ENCODE peak calls at places on chromosome 20, in six cellular contexts. G is IMR-90, W is H9, T is neuronal stem cell, Z is trophoblast cell, N is H1. D is an unnamed sample.

GRCh38 chr20:50328996-50329898 is 138.6 kb downstream of the CEBPB start:
- DNase-seq in G (no peak), Z (no peak), W (no peak), N (no peak), T (no peak), D (no peak)

GRCh38 chr20:48777005-48777404 is 50.8 kb downstream of the PREX1 start:
- DNase-seq in W (no peak), Z (peak), T (no peak), N (no peak), G (no peak), D (no peak)

GRCh38 chr20:50516180-50516934 is 6.2 kb downstream of the PTPN1 start:
- DNase-seq in T (no peak), G (no peak), W (no peak), Z (no peak), N (no peak), D (no peak)

GRCh38 chr20:48679603-48680002 is 148.2 kb downstream of the PREX1 start:
- DNase-seq in W (peak), G (no peak), T (no peak), N (peak), Z (peak), D (no peak)

GRCh38 chr20:11766961-11767360 is 150.7 kb upstream of the BTBD3 start:
- DNase-seq in T (no peak), W (peak), Z (peak), N (no peak), G (peak), D (no peak)

GRCh38 chr20:4512891-4513550 is 208.7 kb upstream of the PRND start:
- DNase-seq in Z (peak), N (no peak), G (peak), T (no peak), W (no peak), D (peak)

GRCh38 chr20:54257090-54257816 is 49.4 kb downstream of the PFDN4 start:
- DNase-seq in W (no peak), N (no peak), Z (peak), T (no peak), G (peak), D (no peak)

GRCh38 chr20:4748847-4749246 is 27.1 kb downstream of the PRND start:
- DNase-seq in Z (no peak), G (no peak), T (no peak), W (no peak), N (no peak), D (no peak)

GRCh38 chr20:22446613-22447447 is 137.5 kb downstream of the FOXA2 start:
- DNase-seq in W (no peak), T (no peak), G (no peak), Z (no peak), N (no peak), D (no peak)

GRCh38 chr20:18571009-18571408 is 3.8 kb downstream of the SMIM26 start:
- DNase-seq in W (no peak), G (no peak), N (no peak), T (no peak), Z (no peak), D (no peak)

GRCh38 chr20:32743237-32744112 is at the start of gene COMMD7:
- DNase-seq in W (peak), Z (peak), T (no peak), G (peak), N (peak), D (peak)

GRCh38 chr20:44068311-44068710 is 118.7 kb downstream of the JPH2 start:
- DNase-seq in N (peak), G (no peak), T (no peak), W (no peak), Z (no peak), D (no peak)

GRCh38 chr20:64257107-64257757 is 1.7 kb downstream of the PCMTD2 start:
- DNase-seq in N (peak), Z (no peak), T (no peak), W (no peak), G (no peak), D (no peak)

GRCh38 chr20:46073443-46073842 is 16.3 kb downstream of the NCOA5 start:
- DNase-seq in W (no peak), Z (no peak), G (no peak), T (no peak), N (no peak), D (no peak)

GRCh38 chr20:4067600-4068261 is 52.4 kb upstream of the RNF24 start:
- DNase-seq in Z (peak), G (peak), T (no peak), N (no peak), W (no peak), D (peak)

GRCh38 chr20:58109126-58109880 is 119.2 kb downstream of the ANKRD60 start:
- DNase-seq in Z (peak), N (no peak), T (no peak), W (peak), G (peak), D (no peak)

GRCh38 chr20:48463916-48464315 is 363.9 kb downstream of the PREX1 start:
- DNase-seq in W (no peak), G (peak), N (no peak), Z (peak), T (no peak), D (peak)

GRCh38 chr20:33857722-33858563 is 46.8 kb downstream of the CHMP4B start:
- DNase-seq in G (no peak), Z (no peak), W (no peak), N (no peak), T (no peak), D (no peak)
- H3K14ac ChIP-seq in G (no peak), Z (no peak), W (no peak), N (no peak), T (no peak), D (no peak)

GRCh38 chr20:62051901-62052255 is 13.8 kb downstream of the TAF4 start:
- DNase-seq in W (no peak), N (no peak), Z (no peak), G (no peak), T (no peak), D (no peak)

GRCh38 chr20:62049342-62050165 is 16.1 kb downstream of the TAF4 start:
- DNase-seq in T (no peak), W (no peak), Z (no peak), G (no peak), N (no peak), D (no peak)

GRCh38 chr20:62051166-62051900 is 14.3 kb downstream of the TAF4 start:
- DNase-seq in Z (no peak), T (no peak), N (no peak), W (no peak), G (no peak), D (no peak)

GRCh38 chr20:62048821-62049291 is 16.8 kb downstream of the TAF4 start:
- DNase-seq in G (no peak), Z (no peak), T (no peak), N (no peak), W (no peak), D (no peak)

DNA sequence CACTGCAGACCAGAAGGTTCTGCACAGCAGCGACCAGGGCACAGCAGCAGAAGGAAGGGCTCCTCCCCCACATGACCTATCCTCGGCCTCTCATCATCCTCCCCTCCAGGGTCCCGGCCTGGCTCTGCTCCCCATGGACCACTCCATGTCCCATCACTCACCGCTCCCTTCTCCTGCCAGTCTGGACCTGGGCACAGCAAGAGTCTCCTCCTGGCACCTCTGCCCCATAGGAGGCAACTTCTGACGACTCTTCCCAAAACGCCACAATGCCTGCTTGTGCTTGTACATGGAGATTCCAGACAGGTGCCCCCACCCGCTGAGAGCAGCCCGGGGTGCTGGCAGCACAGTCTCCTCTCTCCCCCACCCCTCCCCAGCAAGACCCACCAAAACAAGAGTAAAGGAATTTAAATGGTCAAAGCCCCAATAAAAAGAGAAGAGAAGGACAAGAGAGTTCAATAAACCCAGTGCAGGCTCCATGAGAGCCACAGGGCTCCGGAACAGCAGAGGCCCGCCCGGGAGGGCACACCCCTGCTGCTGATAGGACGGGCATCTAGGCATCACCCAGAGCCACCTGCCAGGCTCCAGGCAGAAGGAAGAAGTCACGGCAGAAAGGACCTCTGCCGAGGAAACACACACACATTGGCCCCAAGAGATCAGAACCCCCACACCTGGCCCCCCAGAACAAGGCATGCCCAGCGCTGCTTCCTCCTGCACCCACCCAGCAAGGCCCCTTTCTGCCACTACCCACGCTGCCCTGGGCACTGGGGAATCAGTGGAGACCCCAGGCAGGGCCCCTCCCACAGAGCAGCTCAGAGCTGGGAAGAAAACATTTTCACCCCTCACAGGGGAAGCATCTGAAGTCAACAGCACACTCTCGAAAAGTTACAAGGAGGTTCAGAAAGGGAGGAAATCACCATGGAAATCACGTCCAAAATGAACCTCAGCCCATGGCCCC is 15.2 kb downstream of the TAF4 start:
- DNase-seq in G (no peak), W (no peak), Z (no peak), N (no peak), T (no peak), D (no peak)
- H4K91ac ChIP-seq in G (no peak), W (no peak), Z (no peak), N (no peak), T (no peak), D (peak)

DNA sequence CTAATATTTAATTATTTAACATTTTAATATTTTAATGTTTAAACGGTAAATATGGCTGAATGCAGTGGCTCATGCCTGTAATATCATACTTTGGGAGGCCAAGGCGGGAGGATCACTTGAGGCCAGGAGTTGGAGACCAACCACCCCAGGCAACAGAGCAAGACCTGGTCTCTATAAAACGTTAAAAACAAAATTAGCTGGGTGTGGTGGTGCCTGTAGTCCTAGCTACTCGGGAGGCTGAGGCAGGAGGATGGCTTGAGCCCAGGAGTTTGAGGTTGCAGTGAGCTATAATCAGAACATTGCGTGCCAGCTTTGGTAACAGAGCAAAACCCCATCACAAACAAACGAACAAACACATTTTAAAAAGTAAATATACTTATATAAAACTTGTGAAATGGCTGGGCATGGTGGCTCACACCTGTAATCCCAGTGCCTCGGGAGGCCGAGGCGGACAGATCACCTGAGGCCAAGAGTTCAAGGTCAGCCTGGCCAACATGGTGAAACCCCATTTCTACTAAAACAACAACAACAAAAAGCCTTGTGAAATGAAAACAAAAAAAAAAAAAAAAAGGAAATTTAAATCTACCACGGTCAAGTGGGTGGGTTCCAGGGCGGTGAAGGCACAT is 8.2 kb downstream of the SRXN1 start:
- DNase-seq in Z (no peak), G (no peak), T (no peak), W (no peak), N (no peak), D (no peak)
- H3K14ac ChIP-seq in Z (no peak), G (no peak), T (no peak), W (no peak), N (no peak), D (no peak)

GRCh38 chr20:38305541-38305940 is 1.6 kb downstream of the BPI start:
- DNase-seq in G (no peak), W (no peak), T (no peak), Z (no peak), N (no peak), D (no peak)

GRCh38 chr20:38308047-38308438 is 4.1 kb downstream of the BPI start:
- DNase-seq in N (no peak), W (no peak), G (peak), Z (no peak), T (no peak), D (no peak)

GRCh38 chr20:38304845-38305447 is 990 bp downstream of the BPI start:
- DNase-seq in W (peak), Z (peak), G (peak), T (no peak), N (peak), D (peak)

GRCh38 chr20:38308447-38308846 is 4.5 kb downstream of the BPI start:
- DNase-seq in G (no peak), W (no peak), T (no peak), Z (no peak), N (no peak), D (no peak)

DNA sequence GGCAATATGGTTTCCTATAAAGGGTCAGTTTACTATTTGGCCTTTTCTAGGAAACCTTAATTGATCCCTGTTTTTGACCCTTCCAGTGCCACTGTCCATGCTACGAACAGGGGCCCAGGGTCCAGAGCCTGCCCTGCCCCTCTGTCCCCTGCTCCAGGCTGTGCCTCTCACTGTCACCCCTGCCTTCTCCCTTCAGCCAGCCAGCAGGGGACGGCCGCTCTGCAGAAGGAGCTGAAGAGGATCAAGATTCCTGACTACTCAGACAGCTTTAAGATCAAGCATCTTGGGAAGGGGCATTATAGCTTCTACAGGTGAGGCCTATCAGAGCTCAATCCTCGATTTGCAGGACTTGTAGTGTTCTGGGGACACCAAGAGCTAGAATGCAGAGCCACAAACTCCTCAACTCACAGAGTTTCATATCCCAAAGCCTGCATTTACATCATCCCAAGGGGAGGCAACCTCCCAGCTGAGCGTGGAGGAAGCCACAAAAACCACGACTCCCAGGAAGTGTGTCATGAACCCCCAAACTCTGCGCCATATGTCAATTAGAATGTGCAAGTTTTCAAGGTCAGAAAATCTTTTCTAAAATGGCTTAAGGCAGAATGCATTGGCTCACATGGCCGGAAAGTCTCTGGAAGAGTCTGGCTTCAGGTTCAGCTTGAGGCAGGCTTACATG is 3.6 kb downstream of the BPI start:
- DNase-seq in N (no peak), W (no peak), Z (no peak), T (no peak), G (peak), D (peak)
- H4K91ac ChIP-seq in N (no peak), W (no peak), Z (no peak), T (no peak), G (no peak), D (no peak)

GRCh38 chr20:25328954-25329498 is 61.6 kb downstream of the ABHD12 start:
- DNase-seq in Z (no peak), W (no peak), T (no peak), G (no peak), N (peak), D (no peak)
- H3K14ac ChIP-seq in Z (no peak), W (no peak), T (peak), G (peak), N (no peak), D (no peak)